ENCODE peak calls at places on chromosomes 2 and 18, in eight cellular contexts. O is neural crest cell, B is body of pancreas, U is AG10803, F is upper lobe of right lung, V is HFFc6, N is brain microvascular endothelial cell, T is tibial nerve. X is an unnamed sample.

GRCh38 chr2:236852100-236852976 is 233.4 kb upstream of the COPS8 start:
- DNase-seq in F (no peak), U (no peak), T (no peak), B (peak), O (no peak), V (no peak), N (no peak), X (no peak)

GRCh38 chr2:200466703-200467418 is 43.0 kb downstream of the KCTD18 start:
- DNase-seq in U (peak), O (no peak), N (no peak), F (no peak), V (no peak), B (no peak), T (no peak), X (no peak)

GRCh38 chr2:24287171-24287570 is 73.2 kb downstream of the ITSN2 start:
- DNase-seq in O (no peak), B (no peak), U (no peak), N (no peak), T (no peak), V (no peak), F (no peak), X (no peak)

GRCh38 chr18:11308499-11308898 is 159.1 kb upstream of the PIEZO2 start:
- DNase-seq in F (no peak), B (no peak), V (peak), O (no peak), U (no peak), T (no peak), N (no peak), X (no peak)

GRCh38 chr2:37005118-37005868 is 39.0 kb upstream of the STRN start:
- DNase-seq in V (no peak), B (no peak), N (no peak), O (no peak), F (no peak), U (peak), T (no peak), X (no peak)

GRCh38 chr2:151056870-151057269 is 204.8 kb downstream of the RBM43 start:
- DNase-seq in F (no peak), T (no peak), U (peak), V (no peak), B (no peak), N (no peak), O (no peak), X (no peak)

GRCh38 chr2:88857274-88857741 is 165.8 kb downstream of the RPIA start:
- DNase-seq in U (no peak), N (no peak), T (no peak), F (no peak), V (no peak), O (no peak), B (no peak), X (no peak)

GRCh38 chr2:72603481-72603880 is 222.4 kb downstream of the EXOC6B start:
- DNase-seq in F (no peak), O (no peak), N (no peak), U (no peak), B (no peak), T (no peak), V (no peak), X (no peak)

GRCh38 chr2:216743781-216744180 is 48.4 kb upstream of the IGFBP5 start:
- DNase-seq in T (no peak), U (no peak), O (no peak), F (no peak), V (no peak), N (no peak), B (no peak), X (no peak)

GRCh38 chr2:152419944-152420813 is 85.2 kb downstream of the FMNL2 start:
- DNase-seq in B (no peak), O (no peak), U (no peak), V (no peak), T (no peak), N (no peak), F (no peak), X (no peak)

GRCh38 chr2:118121101-118121500 is 32.8 kb downstream of the INSIG2 start:
- DNase-seq in U (no peak), T (no peak), B (no peak), V (no peak), O (no peak), N (no peak), F (no peak), X (no peak)

GRCh38 chr18:56741685-56742084 is 90.5 kb downstream of the WDR7 start:
- DNase-seq in N (no peak), B (no peak), V (no peak), U (no peak), F (no peak), O (no peak), T (no peak), X (no peak)

GRCh38 chr18:5456577-5457466 is 87.0 kb downstream of the EPB41L3 start:
- DNase-seq in U (peak), N (peak), V (peak), O (no peak), F (no peak), T (no peak), B (no peak), X (no peak)

GRCh38 chr18:58135806-58136331 is 91.8 kb downstream of the NEDD4L start:
- DNase-seq in O (peak), B (peak), V (peak), F (no peak), U (peak), T (peak), N (peak), X (no peak)

GRCh38 chr2:119178811-119179601 is 20.5 kb upstream of the C1QL2 start:
- DNase-seq in N (no peak), V (peak), F (no peak), T (no peak), O (no peak), B (peak), U (peak), X (no peak)

GRCh38 chr18:78512080-78512601 is 467.5 kb upstream of the SALL3 start:
- DNase-seq in N (no peak), U (no peak), T (no peak), F (no peak), V (no peak), O (no peak), B (no peak), X (no peak)

GRCh38 chr2:113129519-113130078 is 2.2 kb downstream of the IL1RN start:
- DNase-seq in N (no peak), U (no peak), V (no peak), B (no peak), O (no peak), T (no peak), F (no peak), X (no peak)

GRCh38 chr2:53740170-53740569 is 27.4 kb upstream of the CHAC2 start:
- DNase-seq in N (no peak), T (no peak), O (no peak), B (no peak), U (peak), F (no peak), V (peak), X (no peak)

GRCh38 chr2:180562378-180562777 is 418.0 kb upstream of the UBE2E3 start:
- DNase-seq in U (no peak), F (no peak), O (no peak), T (no peak), V (no peak), B (no peak), N (no peak), X (no peak)

GRCh38 chr2:149488719-149489440 is 98.7 kb downstream of the MMADHC start:
- DNase-seq in B (no peak), O (no peak), T (no peak), U (peak), F (no peak), N (no peak), V (no peak), X (no peak)

GRCh38 chr18:79631096-79631507 is 48.5 kb upstream of the CTDP1 start:
- DNase-seq in U (no peak), N (no peak), V (no peak), T (no peak), B (no peak), O (no peak), F (no peak), X (no peak)

GRCh38 chr2:104853926-104854506 is at the start of gene POU3F3:
- DNase-seq in O (peak), V (no peak), T (no peak), B (peak), U (peak), F (peak), N (no peak), X (no peak)
- TF ChIP-seq CTCF in O (no peak), V (no peak), T (no peak), B (no peak), U (no peak), F (no peak), N (no peak), X (no peak)

GRCh38 chr2:168136392-168136977 is 110.9 kb downstream of the STK39 start:
- DNase-seq in T (no peak), V (peak), O (no peak), U (peak), B (no peak), F (no peak), N (no peak), X (no peak)
- TF ChIP-seq CTCF in T (peak), V (peak), O (peak), U (peak), B (peak), F (peak), N (peak), X (peak)

DNA sequence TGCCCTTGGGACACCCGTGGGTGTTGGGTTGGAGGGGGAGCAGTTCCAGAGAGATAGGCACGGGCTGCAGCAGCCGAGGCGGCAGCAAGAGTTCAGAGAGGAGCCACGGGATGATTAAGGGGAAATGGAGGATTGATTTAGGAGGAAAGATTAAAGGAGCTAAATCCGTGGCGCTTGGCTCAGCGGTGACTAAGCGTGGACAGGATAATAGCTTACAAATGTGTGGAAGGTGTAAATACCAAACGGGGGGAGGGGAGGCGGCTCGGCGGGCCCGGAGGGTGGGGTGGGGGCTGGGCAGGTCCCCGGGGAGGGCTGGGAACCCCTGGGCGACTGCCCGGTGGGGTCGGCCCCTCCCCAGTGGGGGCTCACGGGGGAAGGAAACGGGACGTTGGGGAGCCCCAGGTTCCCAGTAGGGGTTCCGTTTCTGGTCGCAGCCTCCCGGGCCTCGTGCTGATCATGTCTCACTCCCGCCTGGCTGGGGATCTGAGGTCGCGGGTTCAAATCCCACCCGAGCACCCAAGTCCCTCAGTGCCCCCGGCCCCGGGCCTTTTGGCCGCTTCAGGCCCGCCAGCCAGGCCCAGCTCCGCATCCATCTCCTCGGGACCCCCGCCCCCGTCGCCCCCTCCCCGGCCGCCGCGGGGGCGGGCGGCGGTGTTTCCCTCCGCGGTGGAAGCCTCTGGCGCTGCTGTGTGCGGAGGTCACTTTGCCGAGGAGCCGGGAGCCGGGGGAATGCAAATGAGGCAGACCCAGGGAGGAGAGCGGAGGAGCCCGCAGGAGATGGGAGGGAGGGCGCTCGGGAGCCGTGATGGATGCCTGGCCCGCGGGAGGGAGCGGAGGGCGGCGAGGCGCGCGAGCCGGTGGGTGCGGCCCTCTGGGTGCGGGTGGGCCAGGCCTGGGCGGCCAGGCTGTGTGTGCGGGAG is 8.1 kb downstream of the ASIC4 start:
- DNase-seq in B (no peak), N (peak), F (no peak), V (peak), U (peak), O (peak), T (no peak), X (no peak)
- TF ChIP-seq CTCF in B (no peak), N (no peak), F (no peak), V (no peak), U (no peak), O (no peak), T (no peak), X (no peak)

GRCh38 chr2:70657246-70657645 is 103.6 kb upstream of the TGFA start:
- DNase-seq in O (no peak), N (no peak), U (no peak), V (no peak), B (no peak), F (no peak), T (no peak), X (no peak)
- TF ChIP-seq CTCF in O (no peak), N (no peak), U (no peak), V (no peak), B (no peak), F (no peak), T (no peak), X (no peak)

DNA sequence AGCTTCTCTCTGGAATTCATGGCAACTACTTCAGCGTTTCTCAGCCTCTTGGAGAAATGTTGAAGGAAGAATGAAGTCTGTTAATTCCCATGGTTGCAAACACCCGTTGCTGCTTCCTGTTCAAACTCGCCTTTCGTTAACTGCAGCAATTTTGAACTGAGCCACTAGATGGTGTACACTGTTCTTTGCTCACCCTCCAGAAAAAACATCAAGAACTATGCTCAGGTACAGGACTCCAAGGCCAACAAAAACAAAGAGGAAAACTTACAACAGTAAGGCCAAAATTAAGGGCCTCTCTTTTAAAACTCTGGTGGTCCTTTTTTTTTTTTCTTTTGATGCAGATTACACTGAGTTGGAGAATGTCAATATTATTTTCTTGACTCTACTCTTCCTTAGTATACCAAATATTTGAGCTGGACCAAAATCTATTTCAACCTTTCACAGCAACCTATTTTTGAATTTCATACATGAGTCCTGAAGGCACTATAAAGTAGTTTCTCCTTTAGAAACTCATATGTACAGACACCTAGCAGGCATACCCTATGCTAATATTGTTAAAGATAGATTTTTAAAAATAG is 58.2 kb downstream of the KLHL14 start:
- DNase-seq in B (peak), O (peak), F (no peak), V (peak), N (peak), T (no peak), U (peak), X (peak)
- TF ChIP-seq CTCF in B (peak), O (peak), F (peak), V (peak), N (peak), T (peak), U (peak), X (peak)

DNA sequence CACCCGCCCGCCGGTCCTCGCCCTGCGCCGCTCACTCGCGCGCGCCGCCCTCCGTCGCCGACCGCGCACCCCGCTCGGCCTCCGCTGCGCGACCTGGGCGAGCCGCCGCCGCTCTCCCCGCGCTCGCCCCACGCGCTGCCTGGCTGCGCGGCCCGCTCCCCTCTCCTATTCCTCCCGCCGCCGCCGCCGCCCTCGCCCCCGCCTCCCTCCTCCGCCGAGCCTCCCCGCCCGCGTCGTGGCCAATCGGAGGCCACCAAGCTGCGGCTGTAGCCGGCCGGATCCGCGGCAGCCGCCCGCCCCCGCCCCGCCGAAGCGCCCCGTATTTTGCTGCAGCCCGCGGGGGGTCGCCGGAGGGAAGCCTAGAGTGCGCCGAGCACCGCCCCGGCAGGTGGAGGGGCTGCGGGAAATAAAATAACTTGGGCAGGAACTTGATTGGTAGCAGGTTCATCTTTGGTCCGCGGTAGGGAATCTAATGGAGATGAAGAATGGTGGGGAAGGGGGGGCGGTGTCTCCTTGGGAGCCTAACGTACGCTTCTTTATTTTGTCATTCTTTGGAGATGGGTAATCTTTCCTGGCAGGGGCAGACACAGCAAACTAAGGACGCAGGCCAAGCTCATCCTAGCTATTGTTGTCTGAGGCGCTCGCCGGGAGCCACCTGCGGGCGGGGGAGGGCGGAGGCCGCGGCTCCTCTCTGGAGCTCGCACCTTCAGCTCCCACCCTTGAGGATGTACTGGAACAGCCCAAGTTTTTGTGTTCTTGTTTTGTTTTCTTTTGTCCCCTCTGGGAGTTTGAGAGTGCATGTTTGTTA is 1.1 kb upstream of the CDH2 start:
- DNase-seq in U (peak), B (peak), F (peak), T (no peak), V (peak), N (peak), O (peak), X (peak)
- TF ChIP-seq CTCF in U (peak), B (no peak), F (no peak), T (no peak), V (peak), N (peak), O (no peak), X (no peak)

GRCh38 chr2:136075466-136075865 is 42.5 kb downstream of the CXCR4 start:
- DNase-seq in F (no peak), N (no peak), B (no peak), T (no peak), V (no peak), U (no peak), O (no peak), X (no peak)
- TF ChIP-seq CTCF in F (no peak), N (no peak), B (no peak), T (no peak), V (no peak), U (no peak), O (no peak), X (no peak)

GRCh38 chr2:60386436-60386835 is 167.0 kb downstream of the BCL11A start:
- DNase-seq in B (no peak), O (no peak), N (peak), V (no peak), F (no peak), T (no peak), U (peak), X (no peak)
- TF ChIP-seq CTCF in B (no peak), O (no peak), N (no peak), V (no peak), F (no peak), T (no peak), U (no peak), X (no peak)